ENCODE peak calls at places on chromosomes 16 and 17, in four cellular contexts. U is fibroblast of the aortic adventitia; Z is stimulated activated CD4-positive, alpha-beta T cell treated with anti-CD3 and anti-CD28 coated beads, Interleukin-4, amount 100 ng/mL, for 24 hours; C is activated T-helper 9 cell treated with anti-CD3 and anti-CD28 coated beads, Interleukin-2, amount 50 U/mL, for 16 hours. W is an unnamed sample.

GRCh38 chr17:21210411-21211076 is 3.4 kb downstream of the TMEM11 start:
- DNase-seq in U (no peak), C (no peak), Z (no peak), W (no peak)

GRCh38 chr16:27786881-27787625 is 237.1 kb downstream of the KATNIP start:
- DNase-seq in Z (no peak), U (no peak), C (no peak), W (no peak)

GRCh38 chr17:1630662-1631061 is 2.0 kb upstream of the SLC43A2 start:
- DNase-seq in C (no peak), Z (no peak), U (no peak), W (no peak)

GRCh38 chr16:27795992-27796614 is 246.2 kb downstream of the KATNIP start:
- DNase-seq in U (peak; percentile 45), Z (no peak), C (no peak), W (no peak)

GRCh38 chr16:54633943-54634362 is 296.7 kb upstream of the IRX5 start:
- DNase-seq in U (peak; percentile 57), Z (no peak), C (no peak), W (no peak)

GRCh38 chr16:48583075-48584065 is 26.6 kb downstream of the N4BP1 start:
- DNase-seq in Z (no peak), U (peak; percentile 51), C (no peak), W (no peak)

GRCh38 chr17:3744032-3744431 is 20.3 kb downstream of the HASPIN start:
- DNase-seq in U (no peak), C (no peak), Z (no peak), W (no peak)

GRCh38 chr16:6286176-6286575 is 1046.5 kb upstream of the RBFOX1 start:
- DNase-seq in C (no peak), U (no peak), Z (no peak), W (no peak)

GRCh38 chr16:64910351-64910750 is 211.5 kb downstream of the CDH11 start:
- DNase-seq in Z (no peak), C (no peak), U (peak; percentile 93), W (no peak)

GRCh38 chr17:50989149-50989548 is 123.0 kb upstream of the TOB1 start:
- DNase-seq in C (no peak), Z (no peak), U (no peak), W (no peak)

GRCh38 chr16:71709231-71709781 is 15.2 kb downstream of the PHLPP2 start:
- DNase-seq in Z (no peak), U (peak; percentile 66), C (no peak), W (no peak)

GRCh38 chr16:81562174-81562849 is 117.7 kb downstream of the CMIP start:
- DNase-seq in Z (no peak), C (no peak), U (peak; percentile 25), W (no peak)

GRCh38 chr16:52611817-52612673 is 65.1 kb upstream of the TOX3 start:
- DNase-seq in C (no peak), U (no peak), Z (no peak), W (no peak)

GRCh38 chr16:87713469-87714229 is 52.1 kb downstream of the KLHDC4 start:
- DNase-seq in Z (peak; percentile 60), C (no peak), U (no peak), W (peak; percentile 33)

GRCh38 chr17:31433091-31433790 is 41.8 kb downstream of the RAB11FIP4 start:
- DNase-seq in C (no peak), U (no peak), Z (peak; percentile 18), W (peak; percentile 28)

GRCh38 chr17:41957058-41957868 is 9.3 kb upstream of the CNP start:
- DNase-seq in C (no peak), Z (no peak), U (no peak), W (no peak)

GRCh38 chr17:64441772-64442549 is 7.0 kb upstream of the MILR1 start:
- DNase-seq in U (peak; percentile 54), C (no peak), Z (peak; percentile 8), W (no peak)

GRCh38 chr17:39767147-39767546 is 29.4 kb downstream of the GRB7 start:
- DNase-seq in C (no peak), Z (no peak), U (no peak), W (no peak)

GRCh38 chr17:74522381-74523090 is 8.7 kb downstream of the CD300LB start:
- DNase-seq in Z (no peak), C (no peak), U (no peak), W (no peak)

W was measured in activated gamma-delta T cell treated with anti-CD3 and anti-CD28 coated beads, Interleukin-2, amount 50 U/mL, for 16 hours.